ENCODE peak calls at places on chromosomes 16 and 17, in seven cellular contexts. One of them, this sample, is unnamed.

GRCh38 chr17:7654832-7655540 is 4.3 kb downstream of the ATP1B2 start:
- DNase-seq in SK-MEL-5: no peak
- DNase-seq in naive thymus-derived CD8-positive, alpha-beta T cell: no peak
- DNase-seq in GM19239: no peak
- DNase-seq in T-helper 17 cell: no peak
- DNase-seq in heart left ventricle: no peak
- DNase-seq in GM18507: no peak
- DNase-seq in this sample: no peak

GRCh38 chr16:89045181-89045815 is 48.4 kb upstream of the ACSF3 start:
- DNase-seq in naive thymus-derived CD8-positive, alpha-beta T cell: no peak
- DNase-seq in T-helper 17 cell: no peak
- DNase-seq in heart left ventricle: peak; percentile 13
- DNase-seq in SK-MEL-5: no peak
- DNase-seq in GM18507: no peak
- DNase-seq in GM19239: no peak
- DNase-seq in this sample: no peak

GRCh38 chr17:28925912-28926365 is 23.1 kb upstream of the DHRS13 start:
- DNase-seq in naive thymus-derived CD8-positive, alpha-beta T cell: peak; percentile 46
- DNase-seq in heart left ventricle: no peak
- DNase-seq in GM18507: no peak
- DNase-seq in T-helper 17 cell: no peak
- DNase-seq in SK-MEL-5: no peak
- DNase-seq in GM19239: peak; percentile 30
- DNase-seq in this sample: peak; percentile 9

GRCh38 chr16:73172621-73173312 is 124.8 kb upstream of the ZFHX3 start:
- DNase-seq in GM19239: no peak
- DNase-seq in T-helper 17 cell: no peak
- DNase-seq in GM18507: no peak
- DNase-seq in naive thymus-derived CD8-positive, alpha-beta T cell: no peak
- DNase-seq in SK-MEL-5: peak; percentile 85
- DNase-seq in heart left ventricle: peak; percentile 82
- DNase-seq in this sample: no peak

GRCh38 chr16:26413780-26414179 is 652.9 kb upstream of the C16orf82 start:
- DNase-seq in T-helper 17 cell: no peak
- DNase-seq in GM18507: no peak
- DNase-seq in SK-MEL-5: no peak
- DNase-seq in GM19239: no peak
- DNase-seq in heart left ventricle: no peak
- DNase-seq in naive thymus-derived CD8-positive, alpha-beta T cell: no peak
- DNase-seq in this sample: no peak

GRCh38 chr16:11405331-11406176 is 60.3 kb downstream of the RMI2 start:
- DNase-seq in naive thymus-derived CD8-positive, alpha-beta T cell: peak; percentile 33
- DNase-seq in GM18507: no peak
- DNase-seq in SK-MEL-5: peak; percentile 77
- DNase-seq in T-helper 17 cell: no peak
- DNase-seq in GM19239: no peak
- DNase-seq in heart left ventricle: peak; percentile 22
- DNase-seq in this sample: peak; percentile 20

GRCh38 chr17:60586288-60586974 is 13.6 kb upstream of the PPM1D start:
- DNase-seq in heart left ventricle: no peak
- DNase-seq in T-helper 17 cell: no peak
- DNase-seq in GM19239: no peak
- DNase-seq in GM18507: no peak
- DNase-seq in SK-MEL-5: peak; percentile 66
- DNase-seq in naive thymus-derived CD8-positive, alpha-beta T cell: no peak
- DNase-seq in this sample: no peak

GRCh38 chr17:65539867-65540266 is 21.6 kb downstream of the AXIN2 start:
- DNase-seq in heart left ventricle: no peak
- DNase-seq in naive thymus-derived CD8-positive, alpha-beta T cell: no peak
- DNase-seq in T-helper 17 cell: no peak
- DNase-seq in GM18507: no peak
- DNase-seq in SK-MEL-5: no peak
- DNase-seq in GM19239: no peak
- DNase-seq in this sample: no peak

GRCh38 chr16:66859397-66860068 is 15.3 kb downstream of the CA7 start:
- DNase-seq in SK-MEL-5: no peak
- DNase-seq in naive thymus-derived CD8-positive, alpha-beta T cell: no peak
- DNase-seq in GM19239: no peak
- DNase-seq in T-helper 17 cell: no peak
- DNase-seq in GM18507: no peak
- DNase-seq in heart left ventricle: no peak
- DNase-seq in this sample: no peak

GRCh38 chr16:873889-874288 is 73.4 kb upstream of the GNG13 start:
- DNase-seq in T-helper 17 cell: no peak
- DNase-seq in heart left ventricle: no peak
- DNase-seq in SK-MEL-5: no peak
- DNase-seq in naive thymus-derived CD8-positive, alpha-beta T cell: no peak
- DNase-seq in GM19239: no peak
- DNase-seq in GM18507: no peak
- DNase-seq in this sample: no peak

GRCh38 chr17:60630352-60630751 is 30.4 kb downstream of the PPM1D start:
- DNase-seq in naive thymus-derived CD8-positive, alpha-beta T cell: no peak
- DNase-seq in GM19239: no peak
- DNase-seq in SK-MEL-5: no peak
- DNase-seq in heart left ventricle: peak; percentile 51
- DNase-seq in GM18507: no peak
- DNase-seq in T-helper 17 cell: no peak
- DNase-seq in this sample: no peak

GRCh38 chr17:38544175-38544838 is 61.4 kb downstream of the SRCIN1 start:
- DNase-seq in SK-MEL-5: no peak
- DNase-seq in naive thymus-derived CD8-positive, alpha-beta T cell: no peak
- DNase-seq in GM18507: no peak
- DNase-seq in T-helper 17 cell: no peak
- DNase-seq in GM19239: no peak
- DNase-seq in heart left ventricle: no peak
- DNase-seq in this sample: no peak

GRCh38 chr17:57519800-57520199 is 225.3 kb downstream of the CCDC182 start:
- DNase-seq in GM19239: no peak
- DNase-seq in SK-MEL-5: no peak
- DNase-seq in heart left ventricle: no peak
- DNase-seq in naive thymus-derived CD8-positive, alpha-beta T cell: no peak
- DNase-seq in T-helper 17 cell: no peak
- DNase-seq in GM18507: no peak
- DNase-seq in this sample: no peak

GRCh38 chr17:34255381-34255732 is 272 bp downstream of the CCL2 start:
- DNase-seq in heart left ventricle: no peak
- DNase-seq in naive thymus-derived CD8-positive, alpha-beta T cell: no peak
- DNase-seq in SK-MEL-5: no peak
- DNase-seq in GM19239: no peak
- DNase-seq in GM18507: no peak
- DNase-seq in T-helper 17 cell: no peak
- DNase-seq in this sample: no peak